ENCODE peak calls at places on chromosomes 16 and 17, in nine cellular contexts. V, P, H, N, W, D, G, S and A are unnamed samples.
A peak's percentile ranks its signal among the peaks of the same experiment; 100 is the strongest.

GRCh38 chr16:46658925-46659324 is 30.1 kb downstream of the VPS35 start:
- DNase-seq in D (no peak), W (no peak), P (no peak), N (no peak), V (no peak), H (no peak), G (no peak), S (no peak), A (peak; percentile 29)

GRCh38 chr17:59067756-59068155 is 38.9 kb downstream of the TRIM37 start:
- DNase-seq in W (no peak), N (no peak), D (no peak), H (no peak), G (no peak), S (no peak), P (no peak), V (no peak), A (no peak)

GRCh38 chr16:51500306-51500705 is 349.2 kb upstream of the SALL1 start:
- DNase-seq in G (no peak), S (peak; percentile 13), P (peak; percentile 28), N (no peak), V (no peak), D (no peak), W (no peak), H (no peak), A (no peak)

GRCh38 chr17:65936013-65936412 is 255.9 kb downstream of the CEP112 start:
- DNase-seq in P (peak; percentile 79), G (no peak), N (no peak), V (no peak), H (no peak), S (peak; percentile 15), D (no peak), W (no peak), A (no peak)

GRCh38 chr16:69057400-69058378 is 47.8 kb upstream of the HAS3 start:
- DNase-seq in V (no peak), H (no peak), P (peak; percentile 94), D (no peak), G (no peak), N (no peak), W (no peak), S (peak; percentile 70), A (no peak)

GRCh38 chr17:58330997-58331814 is 2.6 kb upstream of the TSPOAP1 start:
- DNase-seq in V (peak; percentile 49), W (no peak), N (no peak), G (no peak), H (peak; percentile 70), D (no peak), S (no peak), P (no peak), A (no peak)

GRCh38 chr16:68451656-68452055 is 3.3 kb upstream of the SMPD3 start:
- DNase-seq in G (no peak), P (no peak), N (no peak), H (no peak), S (no peak), V (no peak), W (no peak), D (no peak), A (no peak)

GRCh38 chr16:50571786-50572185 is 23.6 kb downstream of the NKD1 start:
- DNase-seq in S (no peak), H (no peak), N (no peak), W (no peak), P (no peak), V (no peak), G (no peak), D (no peak), A (no peak)

GRCh38 chr17:81808778-81809555 is 5.0 kb downstream of the GCGR start:
- DNase-seq in W (no peak), P (no peak), D (no peak), G (no peak), H (no peak), S (no peak), V (no peak), N (no peak), A (no peak)

GRCh38 chr17:50768348-50768761 is 1.0 kb upstream of the ANKRD40CL start:
- DNase-seq in V (no peak), G (no peak), D (no peak), W (no peak), P (no peak), N (no peak), H (no peak), S (no peak), A (no peak)

GRCh38 chr17:67628580-67629013 is 89.1 kb upstream of the NOL11 start:
- DNase-seq in W (no peak), D (no peak), P (no peak), N (no peak), V (no peak), H (no peak), S (no peak), G (peak; percentile 33), A (no peak)

GRCh38 chr17:72715906-72716572 is 376.4 kb downstream of the SLC39A11 start:
- DNase-seq in V (no peak), W (no peak), H (no peak), P (peak; percentile 98), N (no peak), S (peak; percentile 88), G (peak; percentile 10), D (peak; percentile 7), A (no peak)

GRCh38 chr17:80220709-80221215 is 535 bp downstream of the SLC26A11 start:
- DNase-seq in W (peak; percentile 58), D (no peak), V (no peak), N (no peak), G (peak; percentile 31), S (peak; percentile 69), P (peak; percentile 3), H (no peak), A (peak; percentile 48)

GRCh38 chr17:8583954-8584353 is 46.6 kb downstream of the MYH10 start:
- DNase-seq in G (no peak), S (no peak), V (no peak), H (no peak), N (no peak), P (no peak), W (no peak), D (no peak), A (no peak)

GRCh38 chr17:77700165-77700881 is 258.2 kb upstream of the TNRC6C start:
- DNase-seq in W (peak; percentile 31), V (no peak), P (no peak), G (no peak), H (no peak), S (no peak), N (no peak), D (no peak), A (no peak)

GRCh38 chr17:47829870-47830269 is 1.5 kb downstream of the MRPL10 start:
- DNase-seq in G (no peak), P (no peak), S (no peak), V (no peak), W (no peak), N (no peak), H (no peak), D (no peak), A (no peak)

GRCh38 chr16:86959182-86959651 is 358.0 kb downstream of the C16orf95 start:
- DNase-seq in W (peak; percentile 45), S (no peak), V (no peak), G (no peak), P (no peak), N (no peak), H (no peak), D (no peak), A (no peak)

GRCh38 chr16:89863741-89864391 is 9.5 kb upstream of the TCF25 start:
- DNase-seq in W (peak; percentile 8), H (no peak), P (peak; percentile 77), S (no peak), G (no peak), N (no peak), V (no peak), D (no peak), A (no peak)

GRCh38 chr16:56736476-56736875 is 6.5 kb downstream of the NUP93 start:
- DNase-seq in S (no peak), H (no peak), P (no peak), W (no peak), V (no peak), D (no peak), N (no peak), G (peak; percentile 58), A (no peak)

GRCh38 chr17:77120866-77121265 is 19.9 kb upstream of the SEC14L1 start:
- DNase-seq in V (no peak), N (no peak), P (no peak), D (peak; percentile 69), H (no peak), W (no peak), G (peak; percentile 29), S (no peak), A (peak; percentile 62)

GRCh38 chr16:29891525-29892457 is 7.6 kb downstream of the SEZ6L2 start:
- DNase-seq in G (no peak), D (no peak), W (no peak), P (no peak), H (no peak), N (no peak), S (no peak), V (no peak), A (no peak)

GRCh38 chr17:74987909-74988711 is 678 bp downstream of the CDR2L start:
- DNase-seq in G (peak; percentile 67), W (peak; percentile 88), D (peak; percentile 56), H (no peak), S (peak; percentile 82), N (no peak), V (no peak), P (peak; percentile 76), A (peak; percentile 67)

GRCh38 chr16:9102379-9102778 is 10.9 kb downstream of the HAPSTR1 start:
- DNase-seq in G (no peak), V (no peak), S (peak; percentile 69), D (no peak), H (no peak), W (no peak), N (no peak), P (peak; percentile 91), A (no peak)

GRCh38 chr17:81385320-81386111 is 9.7 kb upstream of the BAHCC1 start:
- DNase-seq in D (peak; percentile 94), S (no peak), W (peak; percentile 76), P (no peak), N (no peak), G (peak; percentile 96), V (no peak), H (no peak), A (peak; percentile 95)

GRCh38 chr17:73511716-73512115 is 132.5 kb downstream of the SDK2 start:
- DNase-seq in N (no peak), H (no peak), G (no peak), S (no peak), W (no peak), D (no peak), V (no peak), P (no peak), A (no peak)